ENCODE peak calls at places on chromosomes 5 and 9, in nine cellular contexts. W is ovary; R is astrocyte of the spinal cord; L is tibial nerve; U is cardiac fibroblast; I is retinal pigment epithelial cell; M is CD8-positive, alpha-beta T cell; H is pancreas; D is dorsolateral prefrontal cortex. G is an unnamed sample.

GRCh38 chr5:122030251-122030650 is 47.8 kb downstream of the LOX start:
- DNase-seq in W (no peak), R (no peak), L (no peak), U (no peak), I (no peak), M (no peak), H (no peak), D (no peak), G (peak; percentile 44)

GRCh38 chr5:86500947-86501346 is 116.8 kb upstream of the COX7C start:
- DNase-seq in W (no peak), R (no peak), L (no peak), U (no peak), I (peak; percentile 5), M (no peak), H (no peak), D (no peak), G (no peak)

GRCh38 chr5:173204185-173204979 is 30.6 kb downstream of the NKX2-5 start:
- DNase-seq in W (no peak), R (peak; percentile 15), L (peak; percentile 9), U (peak; percentile 57), I (no peak), M (no peak), H (no peak), D (no peak), G (peak; percentile 62)

GRCh38 chr5:147509710-147510651 is at the start of gene DPYSL3:
- DNase-seq in W (peak; percentile 83), R (peak; percentile 84), L (peak; percentile 56), U (peak; percentile 72), I (no peak), M (no peak), H (peak; percentile 56), D (peak; percentile 29), G (peak; percentile 65)

GRCh38 chr5:172921906-172922305 is 37.3 kb upstream of the RPL26L1 start:
- DNase-seq in W (no peak), R (no peak), L (no peak), U (no peak), I (no peak), M (no peak), H (no peak), D (no peak), G (no peak)

GRCh38 chr5:31415009-31415923 is 116.6 kb downstream of the DROSHA start:
- DNase-seq in W (no peak), R (no peak), L (no peak), U (no peak), I (no peak), M (no peak), H (no peak), D (no peak), G (peak; percentile 15)

GRCh38 chr9:136625101-136626065 is 37.3 kb upstream of the EGFL7 start:
- DNase-seq in W (peak; percentile 72), R (peak; percentile 43), L (peak; percentile 70), U (peak; percentile 74), I (no peak), M (no peak), H (peak; percentile 87), D (peak; percentile 45), G (peak; percentile 73)

GRCh38 chr5:34667705-34668104 is 11.6 kb downstream of the RAI14 start:
- DNase-seq in W (no peak), R (no peak), L (no peak), U (no peak), I (no peak), M (no peak), H (no peak), D (no peak), G (no peak)

GRCh38 chr9:87615547-87616148 is 110.3 kb upstream of the CTSL start:
- DNase-seq in W (no peak), R (no peak), L (no peak), U (peak; percentile 17), I (no peak), M (no peak), H (no peak), D (no peak), G (peak; percentile 33)

GRCh38 chr9:128887914-128888350 is 6.0 kb downstream of the LRRC8A start:
- DNase-seq in W (peak; percentile 49), R (peak; percentile 83), L (no peak), U (no peak), I (no peak), M (no peak), H (no peak), D (no peak), G (peak; percentile 63)

GRCh38 chr5:111548992-111549649 is 36.8 kb upstream of the STARD4 start:
- DNase-seq in W (no peak), R (no peak), L (no peak), U (peak; percentile 11), I (peak; percentile 39), M (no peak), H (no peak), D (no peak), G (no peak)

GRCh38 chr9:99826579-99826978 is 4.9 kb downstream of the NR4A3 start:
- DNase-seq in W (no peak), R (no peak), L (no peak), U (no peak), I (no peak), M (no peak), H (no peak), D (no peak), G (no peak)

GRCh38 chr5:40681351-40682311 is 1.9 kb downstream of the PTGER4 start:
- DNase-seq in W (no peak), R (peak; percentile 42), L (no peak), U (peak; percentile 51), I (no peak), M (no peak), H (peak; percentile 32), D (no peak), G (no peak)

GRCh38 chr5:157948738-157949410 is 89.9 kb upstream of the CLINT1 start:
- DNase-seq in W (peak; percentile 82), R (peak; percentile 95), L (peak; percentile 98), U (peak; percentile 96), I (peak; percentile 78), M (peak; percentile 68), H (peak; percentile 89), D (peak; percentile 82), G (peak; percentile 97)
- H3K4me3 ChIP-seq in W (no peak overlapping the region), R (no peak overlapping the region), L (no peak overlapping the region), U (no peak overlapping the region), I (no peak overlapping the region), M (no peak overlapping the region), H (no peak overlapping the region), D (no peak overlapping the region), G (peak overlapping the region; percentile 27)

DNA sequence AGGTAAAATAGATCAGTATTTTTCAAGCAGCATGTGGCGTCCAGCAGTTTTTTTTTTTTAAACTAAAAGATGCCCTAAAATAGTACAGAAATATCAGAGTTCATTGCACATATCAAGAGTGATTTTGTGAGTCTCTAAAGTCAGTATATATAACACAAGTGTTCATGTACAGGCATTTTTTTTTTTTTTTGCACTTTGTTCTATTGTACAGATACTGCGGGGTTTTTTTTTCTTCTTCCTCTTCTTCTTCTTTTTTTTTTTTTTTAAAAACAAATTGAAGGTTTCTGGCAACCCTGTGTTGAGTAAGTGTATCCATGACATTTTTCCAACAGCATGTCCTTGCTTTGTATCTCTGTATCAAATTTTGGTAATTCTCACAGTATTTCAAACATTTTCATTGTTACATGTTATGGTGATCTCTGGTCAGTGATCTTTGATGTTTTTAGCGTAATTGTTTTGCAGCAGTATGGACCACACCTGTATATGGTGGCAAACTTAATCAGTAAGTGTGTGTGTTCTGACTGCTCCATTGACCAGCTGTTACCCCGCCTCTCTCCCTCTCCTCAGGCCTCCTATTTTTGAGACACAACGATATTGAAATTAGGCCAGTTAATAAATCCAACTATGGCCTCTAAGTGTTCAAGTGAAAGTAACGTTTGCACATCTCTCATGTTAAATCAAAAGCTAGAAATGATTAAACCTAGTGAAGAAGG is 76.8 kb downstream of the TRIO start:
- DNase-seq in W (no peak), R (no peak), L (no peak), U (no peak), I (no peak), M (no peak), H (no peak), D (no peak), G (no peak)
- H3K4me3 ChIP-seq in W (no peak overlapping the region), R (no peak overlapping the region), L (no peak overlapping the region), U (no peak overlapping the region), I (no peak overlapping the region), M (no peak overlapping the region), H (no peak overlapping the region), D (no peak overlapping the region), G (no peak overlapping the region)

GRCh38 chr5:14664270-14665109 is at the start of gene OTULIN:
- DNase-seq in W (peak; percentile 93), R (peak; percentile 91), L (peak; percentile 72), U (peak; percentile 89), I (no peak), M (peak; percentile 78), H (peak; percentile 91), D (peak; percentile 78), G (peak; percentile 89)

GRCh38 chr5:14667770-14668169 is 3.3 kb downstream of the OTULIN start:
- DNase-seq in W (no peak), R (no peak), L (no peak), U (no peak), I (no peak), M (no peak), H (no peak), D (no peak), G (no peak)

GRCh38 chr5:14665110-14665822 is 748 bp downstream of the OTULIN start:
- DNase-seq in W (no peak), R (no peak), L (no peak), U (peak; percentile 17), I (no peak), M (no peak), H (peak; percentile 41), D (no peak), G (peak; percentile 13)

GRCh38 chr5:14667290-14667689 is 2.8 kb downstream of the OTULIN start:
- DNase-seq in W (no peak), R (no peak), L (no peak), U (no peak), I (no peak), M (no peak), H (no peak), D (no peak), G (no peak)

DNA sequence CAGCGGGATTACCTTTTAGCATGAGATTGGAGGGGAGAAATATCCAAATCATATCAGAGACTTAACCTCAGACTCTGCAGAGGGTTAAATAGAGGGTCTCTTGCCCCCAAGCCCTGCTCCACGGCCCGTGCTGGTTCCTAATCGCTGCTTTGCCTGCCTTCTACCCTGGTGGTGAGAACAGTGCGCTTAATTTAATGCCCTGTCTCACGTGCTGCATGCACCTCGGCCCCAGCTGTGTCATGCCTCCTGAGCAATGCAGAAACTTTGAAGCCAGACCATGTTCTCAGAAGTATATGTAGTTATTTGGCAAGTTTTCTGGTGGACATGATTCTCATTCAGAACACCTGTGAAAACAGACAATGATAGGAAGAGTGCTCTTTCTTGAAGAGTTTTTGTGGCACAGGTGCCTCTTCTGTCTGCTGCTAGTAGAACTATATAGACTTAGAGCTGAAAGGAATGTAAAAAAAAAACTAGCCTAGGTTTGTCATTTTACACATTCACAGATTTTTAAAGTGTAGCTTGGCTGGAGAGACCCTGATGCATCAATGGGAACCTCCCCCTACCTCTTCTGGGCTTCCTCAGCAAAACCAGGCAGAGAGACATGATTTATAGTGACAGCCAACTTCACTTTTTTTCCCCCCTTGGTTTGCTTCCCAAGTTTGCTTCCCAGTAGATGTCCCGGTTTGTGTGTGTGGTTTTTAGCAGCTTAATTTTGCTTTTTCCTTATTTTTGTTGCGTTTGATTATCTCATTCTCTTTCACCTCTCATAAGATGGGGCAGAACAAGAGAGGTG is 1.6 kb downstream of the OTULIN start:
- DNase-seq in W (no peak), R (no peak), L (no peak), U (no peak), I (no peak), M (peak; percentile 36), H (peak; percentile 24), D (no peak), G (peak; percentile 39)
- H3K4me3 ChIP-seq in W (peak overlapping the region; percentile 79), R (peak overlapping the region; percentile 69), L (peak overlapping the region; percentile 83), U (peak overlapping the region; percentile 70), I (peak overlapping the region; percentile 76), M (peak overlapping the region; percentile 65), H (peak overlapping the region; percentile 75), D (peak overlapping the region; percentile 84), G (peak overlapping the region; percentile 91)

GRCh38 chr9:133533878-133534277 is 626 bp upstream of the ADAMTSL2 start:
- DNase-seq in W (no peak), R (no peak), L (no peak), U (peak; percentile 8), I (no peak), M (no peak), H (no peak), D (peak; percentile 49), G (no peak)
- H3K4me3 ChIP-seq in W (peak overlapping the region; percentile 25), R (no peak overlapping the region), L (peak overlapping the region; percentile 29), U (no peak overlapping the region), I (no peak overlapping the region), M (peak overlapping the region; percentile 46), H (no peak overlapping the region), D (peak overlapping the region; percentile 69), G (no peak overlapping the region)

G was measured in choroid plexus epithelial cell.